ENCODE peak calls at places on chromosomes 7 and 10, in eight cellular contexts. R is NB4, E is heart left ventricle, Y is stomach, K is GM12892, Z is esophagus muscularis mucosa, S is vagina, I is HCT116. X is an unnamed sample.

GRCh38 chr10:30581779-30582380 is 47.7 kb downstream of the LYZL2 start:
- DNase-seq in R (peak), E (no peak), Y (no peak), K (no peak), Z (no peak), S (no peak), I (peak), X (peak)

GRCh38 chr7:136958016-136958415 is 89.6 kb downstream of the CHRM2 start:
- DNase-seq in R (no peak), E (no peak), Y (no peak), K (no peak), Z (no peak), S (no peak), I (no peak), X (no peak)

GRCh38 chr7:125074141-125074540 is 144.5 kb upstream of the POT1 start:
- DNase-seq in R (no peak), E (no peak), Y (no peak), K (no peak), Z (no peak), S (no peak), I (no peak), X (no peak)

GRCh38 chr7:149334930-149335329 is 72.9 kb downstream of the ZNF783 start:
- DNase-seq in R (no peak), E (no peak), Y (no peak), K (no peak), Z (no peak), S (no peak), I (no peak), X (no peak)

GRCh38 chr10:98388086-98388655 is 26.8 kb downstream of the PYROXD2 start:
- DNase-seq in R (no peak), E (no peak), Y (no peak), K (no peak), Z (no peak), S (no peak), I (no peak), X (no peak)

GRCh38 chr10:58152698-58153263 is 114.9 kb downstream of the IPMK start:
- DNase-seq in R (peak), E (peak), Y (peak), K (no peak), Z (no peak), S (no peak), I (peak), X (no peak)

GRCh38 chr10:79562135-79562756 is 2.0 kb upstream of the SFTPA2 start:
- DNase-seq in R (peak), E (peak), Y (peak), K (no peak), Z (no peak), S (no peak), I (peak), X (peak)

GRCh38 chr10:34637419-34637911 is 177.6 kb downstream of the PARD3 start:
- DNase-seq in R (peak), E (peak), Y (peak), K (peak), Z (no peak), S (no peak), I (peak), X (peak)

GRCh38 chr10:67695555-67695954 is 440 bp downstream of the CTNNA3 start:
- DNase-seq in R (no peak), E (peak), Y (no peak), K (no peak), Z (no peak), S (no peak), I (no peak), X (no peak)

GRCh38 chr7:51629206-51629605 is 312.6 kb upstream of the COBL start:
- DNase-seq in R (no peak), E (no peak), Y (no peak), K (no peak), Z (no peak), S (no peak), I (no peak), X (no peak)

GRCh38 chr10:22605168-22605567 is 109.2 kb downstream of the PIP4K2A start:
- DNase-seq in R (peak), E (no peak), Y (no peak), K (no peak), Z (no peak), S (no peak), I (no peak), X (no peak)

GRCh38 chr7:122686360-122686878 is 12.5 kb downstream of the RNF133 start:
- DNase-seq in R (no peak), E (no peak), Y (no peak), K (no peak), Z (no peak), S (no peak), I (no peak), X (no peak)

GRCh38 chr7:101998029-101998903 is 180.8 kb downstream of the CUX1 start:
- DNase-seq in R (no peak), E (no peak), Y (no peak), K (no peak), Z (no peak), S (no peak), I (no peak), X (no peak)

GRCh38 chr7:128094111-128094570 is 62.9 kb upstream of the LRRC4 start:
- DNase-seq in R (no peak), E (no peak), Y (no peak), K (no peak), Z (no peak), S (no peak), I (no peak), X (no peak)

GRCh38 chr7:24732646-24733413 is 24.4 kb downstream of the GSDME start:
- DNase-seq in R (peak), E (no peak), Y (no peak), K (no peak), Z (peak), S (no peak), I (no peak), X (peak)

GRCh38 chr10:110101464-110102144 is 93.8 kb downstream of the ADD3 start:
- DNase-seq in R (no peak), E (no peak), Y (no peak), K (no peak), Z (no peak), S (no peak), I (no peak), X (no peak)

GRCh38 chr10:5658871-5659618 is 7.3 kb downstream of the ASB13 start:
- DNase-seq in R (no peak), E (peak), Y (no peak), K (no peak), Z (no peak), S (no peak), I (no peak), X (no peak)

GRCh38 chr10:87578160-87578559 is 73.5 kb downstream of the MINPP1 start:
- DNase-seq in R (no peak), E (no peak), Y (no peak), K (no peak), Z (no peak), S (no peak), I (no peak), X (no peak)

GRCh38 chr7:5646846-5647245 is 134.6 kb downstream of the RNF216 start:
- DNase-seq in R (peak), E (no peak), Y (no peak), K (no peak), Z (no peak), S (no peak), I (no peak), X (no peak)

GRCh38 chr10:110081914-110082313 is 74.1 kb downstream of the ADD3 start:
- DNase-seq in R (peak), E (peak), Y (no peak), K (no peak), Z (no peak), S (no peak), I (no peak), X (peak)

GRCh38 chr10:104127411-104127810 is 5.4 kb downstream of the SFR1 start:
- DNase-seq in R (peak), E (no peak), Y (no peak), K (no peak), Z (no peak), S (no peak), I (no peak), X (no peak)

GRCh38 chr7:156667110-156667436 is 26.5 kb downstream of the RNF32 start:
- DNase-seq in R (no peak), E (no peak), Y (no peak), K (no peak), Z (no peak), S (no peak), I (no peak), X (no peak)

GRCh38 chr10:44874176-44874575 is 37.0 kb upstream of the TMEM72 start:
- DNase-seq in R (no peak), E (no peak), Y (peak), K (no peak), Z (no peak), S (no peak), I (no peak), X (no peak)

GRCh38 chr10:121709674-121710073 is 111.4 kb upstream of the FGFR2 start:
- DNase-seq in R (peak), E (no peak), Y (no peak), K (no peak), Z (no peak), S (no peak), I (no peak), X (no peak)

GRCh38 chr10:104521901-104522827 is 118.9 kb upstream of the SORCS3 start:
- DNase-seq in R (no peak), E (peak), Y (no peak), K (no peak), Z (no peak), S (no peak), I (no peak), X (no peak)

GRCh38 chr7:71186535-71186934 is 54.6 kb downstream of the GALNT17 start:
- DNase-seq in R (no peak), E (no peak), Y (no peak), K (no peak), Z (no peak), S (no peak), I (no peak), X (no peak)

GRCh38 chr10:37856881-37857286 is 526 bp downstream of the ZNF248 start:
- DNase-seq in R (no peak), E (peak), Y (peak), K (no peak), Z (no peak), S (no peak), I (no peak), X (peak)

GRCh38 chr7:100034871-100035510 is 14.6 kb upstream of the ZSCAN21 start:
- DNase-seq in R (no peak), E (no peak), Y (no peak), K (no peak), Z (no peak), S (no peak), I (no peak), X (peak)

GRCh38 chr10:124741281-124741921 is 2.8 kb downstream of the FAM53B start:
- DNase-seq in R (peak), E (peak), Y (peak), K (peak), Z (no peak), S (no peak), I (peak), X (peak)

GRCh38 chr7:12650080-12650479 is 37.4 kb upstream of the ARL4A start:
- DNase-seq in R (no peak), E (no peak), Y (peak), K (no peak), Z (no peak), S (no peak), I (no peak), X (no peak)

GRCh38 chr7:157874870-157875229 is 538.0 kb downstream of the DNAJB6 start:
- DNase-seq in R (no peak), E (no peak), Y (no peak), K (no peak), Z (no peak), S (no peak), I (no peak), X (no peak)

GRCh38 chr10:70479626-70480253 is 1.2 kb downstream of the PALD1 start:
- DNase-seq in R (no peak), E (no peak), Y (no peak), K (no peak), Z (no peak), S (no peak), I (no peak), X (no peak)

GRCh38 chr7:44752822-44753221 is 4.2 kb downstream of the ZMIZ2 start:
- DNase-seq in R (no peak), E (no peak), Y (no peak), K (no peak), Z (no peak), S (no peak), I (no peak), X (no peak)

GRCh38 chr7:44750424-44750823 is 1.8 kb downstream of the ZMIZ2 start:
- DNase-seq in R (no peak), E (no peak), Y (no peak), K (no peak), Z (no peak), S (no peak), I (no peak), X (no peak)

GRCh38 chr7:44749992-44750391 is 1.3 kb downstream of the ZMIZ2 start:
- DNase-seq in R (no peak), E (no peak), Y (no peak), K (no peak), Z (no peak), S (no peak), I (no peak), X (no peak)

GRCh38 chr7:44748948-44749731 is 493 bp downstream of the ZMIZ2 start:
- DNase-seq in R (peak), E (no peak), Y (no peak), K (no peak), Z (no peak), S (no peak), I (no peak), X (no peak)

GRCh38 chr7:44750921-44751571 is 2.4 kb downstream of the ZMIZ2 start:
- DNase-seq in R (peak), E (no peak), Y (no peak), K (peak), Z (no peak), S (no peak), I (no peak), X (no peak)
- TF ChIP-seq POLR2A in R (no peak), E (no peak), Y (no peak), K (peak), Z (no peak), S (no peak), I (no peak), X (no peak)

GRCh38 chr10:7818295-7819125 is at the start of gene TAF3:
- DNase-seq in R (peak), E (peak), Y (peak), K (peak), Z (peak), S (no peak), I (peak), X (peak)
- TF ChIP-seq POLR2A in R (peak), E (peak), Y (no peak), K (peak), Z (no peak), S (no peak), I (peak), X (peak)

DNA sequence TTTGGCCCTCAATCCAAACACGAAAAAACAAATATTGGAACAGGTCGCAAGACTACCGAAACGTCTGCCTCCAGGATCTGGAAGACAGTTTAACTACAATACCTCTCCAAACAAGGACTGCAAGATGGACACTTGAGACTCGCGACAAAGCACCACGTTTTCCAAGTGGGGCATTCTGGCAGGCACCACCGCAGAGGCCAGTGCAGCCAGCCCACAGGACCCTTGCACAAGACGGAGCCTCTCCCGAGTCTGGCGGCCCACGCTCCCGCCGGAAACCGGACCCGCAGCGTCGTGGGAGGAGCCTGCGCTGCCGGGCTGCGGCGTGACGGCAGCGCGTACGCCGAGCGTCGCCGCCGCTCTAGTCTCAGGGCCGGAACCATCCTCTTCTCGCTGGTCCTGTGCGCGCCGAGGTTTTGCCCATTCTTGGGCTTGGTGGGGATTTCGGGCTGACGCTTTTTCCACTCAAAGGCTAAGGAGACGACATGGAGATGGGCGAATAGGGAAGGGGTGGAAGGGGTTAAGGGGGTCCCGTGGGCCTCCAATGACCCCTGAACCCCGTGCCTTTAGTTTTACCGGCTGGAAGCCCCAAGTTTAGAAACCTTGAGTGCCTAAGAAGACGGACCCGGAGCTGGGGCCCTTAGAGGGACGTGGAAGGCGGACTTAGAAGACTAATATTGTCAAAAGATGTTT is at the start of gene ORC5:
- DNase-seq in R (peak), E (peak), Y (peak), K (peak), Z (no peak), S (no peak), I (peak), X (peak)
- TF ChIP-seq POLR2A in R (peak), E (peak), Y (no peak), K (peak), Z (peak), S (no peak), I (peak), X (peak)

DNA sequence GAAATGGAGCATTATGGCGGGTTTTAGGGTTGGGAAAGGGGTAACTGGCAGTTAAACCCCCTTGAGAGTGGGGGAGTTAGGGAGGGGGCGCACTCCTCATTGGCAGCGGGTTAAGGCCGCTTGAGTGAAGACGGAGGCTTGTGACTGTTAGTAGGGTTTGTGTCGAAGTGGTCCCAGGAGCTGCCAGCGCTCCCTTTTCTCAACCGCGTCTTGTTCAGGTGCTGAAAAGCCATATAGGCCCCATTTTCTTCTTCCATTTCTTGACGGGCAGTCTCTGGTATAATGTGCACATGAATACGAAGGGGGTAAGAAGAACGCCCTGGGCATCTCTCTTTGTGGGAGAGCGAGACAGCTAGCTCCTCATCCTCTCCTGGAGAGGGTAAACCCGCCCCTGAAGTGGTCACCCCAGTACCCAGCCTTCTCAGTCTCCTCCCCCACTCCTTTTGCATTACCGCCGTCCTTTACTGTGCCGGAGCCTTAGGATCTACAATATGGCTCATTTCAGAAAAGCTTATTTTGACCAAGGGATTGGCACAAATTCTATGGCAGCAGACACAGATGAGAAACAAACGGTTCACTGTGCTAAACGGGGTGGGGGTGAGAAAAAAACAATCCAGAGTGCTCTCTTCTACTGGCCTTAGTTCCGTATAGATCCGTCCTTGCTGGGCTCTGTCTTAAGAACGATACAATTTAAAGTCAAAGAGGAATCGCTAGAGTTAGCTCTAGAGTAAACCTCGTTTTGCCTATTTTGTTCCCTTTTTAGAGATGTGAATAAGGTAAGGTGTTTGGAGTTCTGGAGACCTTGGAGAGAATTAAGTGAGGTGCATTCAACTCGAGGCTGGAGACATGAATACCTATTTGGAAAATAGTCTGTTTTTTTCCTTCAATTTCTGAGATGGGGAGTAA is 973 bp downstream of the KMT2E start:
- DNase-seq in R (peak), E (peak), Y (peak), K (peak), Z (no peak), S (no peak), I (no peak), X (no peak)
- TF ChIP-seq POLR2A in R (no peak), E (peak), Y (no peak), K (peak), Z (peak), S (no peak), I (no peak), X (peak)

GRCh38 chr7:977326-978048 is 2.1 kb upstream of the COX19 start:
- DNase-seq in R (peak), E (no peak), Y (peak), K (no peak), Z (no peak), S (no peak), I (no peak), X (no peak)
- TF ChIP-seq POLR2A in R (no peak), E (no peak), Y (no peak), K (no peak), Z (no peak), S (no peak), I (no peak), X (no peak)

DNA sequence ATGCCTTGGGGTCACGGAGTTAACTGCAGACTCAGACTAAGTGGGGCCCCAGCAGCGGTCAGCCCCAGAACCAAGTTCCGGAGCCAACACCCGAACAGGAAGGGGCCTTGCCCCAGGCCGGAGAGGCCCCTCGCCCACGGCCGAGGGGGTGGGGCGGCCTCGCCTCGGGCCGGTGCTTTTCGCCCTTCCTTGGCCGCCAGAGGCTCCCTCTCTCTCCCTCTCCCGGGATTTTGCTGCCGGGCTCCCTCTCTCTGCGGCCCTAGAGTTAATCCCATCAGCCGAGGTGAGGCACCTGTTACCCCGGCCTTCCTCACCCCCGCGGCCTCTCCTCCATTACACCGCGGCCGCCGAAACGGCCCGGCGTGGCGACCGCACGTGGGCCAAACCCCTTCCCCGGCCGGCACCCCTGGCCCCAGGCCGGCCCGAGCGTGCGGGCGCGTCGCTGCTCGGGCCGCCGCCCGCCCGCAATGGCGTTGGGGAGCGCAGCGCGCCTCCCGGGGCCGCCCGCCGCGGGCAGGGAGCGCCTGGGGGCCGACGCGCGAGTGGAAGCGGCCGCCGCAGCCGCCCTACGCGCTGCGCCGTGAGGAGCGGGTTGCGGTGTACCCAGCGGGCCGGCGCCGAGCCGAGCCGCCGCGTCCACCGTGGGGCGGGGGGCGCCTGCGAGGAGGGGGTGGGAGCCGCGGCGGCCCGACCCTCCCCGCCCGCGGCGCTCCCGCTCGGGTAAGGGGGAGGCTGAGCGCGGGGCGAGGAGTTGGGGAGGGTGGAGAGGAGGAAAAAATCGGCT is at the start of gene PPP1R9A:
- DNase-seq in R (no peak), E (peak), Y (peak), K (no peak), Z (no peak), S (no peak), I (peak), X (peak)
- TF ChIP-seq POLR2A in R (no peak), E (no peak), Y (no peak), K (no peak), Z (no peak), S (no peak), I (no peak), X (no peak)

GRCh38 chr10:102916173-102916572 is 1.9 kb upstream of the CNNM2 start:
- DNase-seq in R (no peak), E (no peak), Y (no peak), K (no peak), Z (no peak), S (no peak), I (no peak), X (no peak)

GRCh38 chr10:102918817-102919236 is 733 bp downstream of the CNNM2 start:
- DNase-seq in R (peak), E (no peak), Y (no peak), K (peak), Z (no peak), S (no peak), I (no peak), X (no peak)

GRCh38 chr10:102919237-102919959 is 1.3 kb downstream of the CNNM2 start:
- DNase-seq in R (no peak), E (no peak), Y (peak), K (no peak), Z (no peak), S (no peak), I (no peak), X (no peak)

GRCh38 chr10:102917962-102918816 is at the start of gene CNNM2:
- DNase-seq in R (peak), E (peak), Y (peak), K (peak), Z (peak), S (peak), I (peak), X (peak)

GRCh38 chr10:102917314-102917961 is 656 bp upstream of the CNNM2 start:
- DNase-seq in R (peak), E (peak), Y (peak), K (peak), Z (peak), S (no peak), I (peak), X (peak)
- TF ChIP-seq POLR2A in R (no peak), E (no peak), Y (no peak), K (no peak), Z (no peak), S (no peak), I (no peak), X (no peak)

X was measured in H54.